ENCODE peak calls at places on chromosomes 13 and 19, in seven cellular contexts. V, P, A, I, E, Q and M are unnamed samples.
A peak's percentile ranks its signal among the peaks of the same experiment; 100 is the strongest.

GRCh38 chr13:39941236-39941635 is 285.8 kb downstream of the COG6 start:
- DNase-seq in V (no peak), P (no peak), A (no peak), I (no peak), E (no peak), Q (no peak), M (no peak)

GRCh38 chr13:37175996-37176395 is 70.5 kb upstream of the CSNK1A1L start:
- DNase-seq in V (no peak), P (no peak), A (no peak), I (no peak), E (no peak), Q (peak; percentile 49), M (peak; percentile 6)

GRCh38 chr13:70747305-70747704 is 639.1 kb upstream of the KLHL1 start:
- DNase-seq in V (no peak), P (no peak), A (no peak), I (no peak), E (no peak), Q (no peak), M (no peak)

GRCh38 chr13:23868521-23868920 is 20.7 kb downstream of the MIPEP start:
- DNase-seq in V (no peak), P (no peak), A (no peak), I (no peak), E (no peak), Q (peak; percentile 51), M (peak; percentile 27)

GRCh38 chr13:40069173-40070044 is 413.9 kb downstream of the COG6 start:
- DNase-seq in V (peak; percentile 39), P (peak; percentile 75), A (peak; percentile 79), I (peak; percentile 36), E (peak; percentile 81), Q (peak; percentile 77), M (peak; percentile 58)

GRCh38 chr13:83824561-83824960 is 57.7 kb downstream of the SLITRK1 start:
- DNase-seq in V (no peak), P (peak; percentile 49), A (no peak), I (no peak), E (no peak), Q (no peak), M (no peak)

GRCh38 chr13:41267106-41267505 is 3.7 kb upstream of the MTRF1 start:
- DNase-seq in V (no peak), P (no peak), A (no peak), I (no peak), E (no peak), Q (no peak), M (peak; percentile 37)

GRCh38 chr19:45100202-45100600 is 7.2 kb downstream of the PPP1R37 start:
- DNase-seq in V (no peak), P (no peak), A (no peak), I (no peak), E (no peak), Q (no peak), M (no peak)

GRCh38 chr19:16876904-16877361 is 11.9 kb upstream of the F2RL3 start:
- DNase-seq in V (no peak), P (no peak), A (no peak), I (no peak), E (no peak), Q (no peak), M (peak; percentile 83)

GRCh38 chr19:39400997-39401548 is 5.6 kb upstream of the ZFP36 start:
- DNase-seq in V (no peak), P (no peak), A (no peak), I (no peak), E (no peak), Q (no peak), M (no peak)

GRCh38 chr13:23140492-23140891 is 40.3 kb upstream of the SGCG start:
- DNase-seq in V (no peak), P (no peak), A (no peak), I (no peak), E (no peak), Q (peak; percentile 13), M (no peak)

GRCh38 chr13:65917731-65918130 is 1312.4 kb downstream of the PCDH9 start:
- DNase-seq in V (no peak), P (no peak), A (no peak), I (no peak), E (no peak), Q (no peak), M (no peak)

GRCh38 chr13:56351041-56351440 is 789.7 kb upstream of the PRR20A start:
- DNase-seq in V (no peak), P (no peak), A (no peak), I (no peak), E (no peak), Q (no peak), M (peak; percentile 19)

GRCh38 chr19:19774354-19775033 is 41.6 kb upstream of the ZNF14 start:
- DNase-seq in V (no peak), P (no peak), A (no peak), I (no peak), E (no peak), Q (no peak), M (no peak)

GRCh38 chr19:44512326-44513298 is 12.3 kb upstream of the ZNF180 start:
- DNase-seq in V (no peak), P (no peak), A (peak; percentile 66), I (peak; percentile 64), E (no peak), Q (peak; percentile 62), M (peak; percentile 37)

GRCh38 chr13:102770435-102770834 is 3.2 kb downstream of the TEX30 start:
- DNase-seq in V (peak; percentile 1), P (no peak), A (no peak), I (peak; percentile 6), E (no peak), Q (no peak), M (no peak)

GRCh38 chr19:44637390-44637764 is 6.3 kb upstream of the PVR start:
- DNase-seq in V (no peak), P (no peak), A (no peak), I (no peak), E (no peak), Q (no peak), M (no peak)

GRCh38 chr13:107395927-107396757 is 819.2 kb downstream of the LIG4 start:
- DNase-seq in V (no peak), P (no peak), A (no peak), I (no peak), E (no peak), Q (no peak), M (no peak)

GRCh38 chr19:887072-887471 is 5.9 kb downstream of the MED16 start:
- DNase-seq in V (no peak), P (peak; percentile 79), A (peak; percentile 39), I (no peak), E (no peak), Q (no peak), M (peak; percentile 54)

GRCh38 chr19:4597975-4598671 is 38.6 kb upstream of the SEMA6B start:
- DNase-seq in V (peak; percentile 63), P (no peak), A (peak; percentile 92), I (peak; percentile 74), E (no peak), Q (peak; percentile 63), M (no peak)

GRCh38 chr13:111215081-111216047 is 100.3 kb downstream of the ARHGEF7 start:
- DNase-seq in V (no peak), P (no peak), A (no peak), I (no peak), E (peak; percentile 52), Q (no peak), M (no peak)

GRCh38 chr13:21549633-21550032 is 54.3 kb downstream of the MICU2 start:
- DNase-seq in V (no peak), P (no peak), A (no peak), I (no peak), E (no peak), Q (no peak), M (no peak)

GRCh38 chr19:1247747-1248453 is 483 bp upstream of the MIDN start:
- DNase-seq in V (no peak), P (no peak), A (peak; percentile 57), I (no peak), E (peak; percentile 42), Q (no peak), M (peak; percentile 79)

GRCh38 chr19:16070366-16070990 is 5.8 kb upstream of the TPM4 start:
- DNase-seq in V (no peak), P (no peak), A (no peak), I (no peak), E (no peak), Q (no peak), M (peak; percentile 82)

GRCh38 chr13:72204291-72204690 is 337.3 kb upstream of the DACH1 start:
- DNase-seq in V (no peak), P (no peak), A (no peak), I (no peak), E (no peak), Q (no peak), M (peak; percentile 71)

GRCh38 chr19:14516746-14517438 is 1.3 kb downstream of the DNAJB1 start:
- DNase-seq in V (no peak), P (no peak), A (no peak), I (no peak), E (no peak), Q (no peak), M (no peak)

GRCh38 chr13:20148501-20149183 is 12.2 kb downstream of the GJA3 start:
- DNase-seq in V (no peak), P (no peak), A (no peak), I (no peak), E (no peak), Q (no peak), M (no peak)

GRCh38 chr13:88051746-88052482 is 380.7 kb downstream of the SLITRK5 start:
- DNase-seq in V (no peak), P (no peak), A (no peak), I (no peak), E (no peak), Q (no peak), M (no peak)

GRCh38 chr13:30759748-30760147 is 24.4 kb downstream of the ALOX5AP start:
- DNase-seq in V (no peak), P (no peak), A (no peak), I (no peak), E (no peak), Q (no peak), M (no peak)

GRCh38 chr13:24270639-24271131 is 38.7 kb upstream of the C1QTNF9 start:
- DNase-seq in V (no peak), P (peak; percentile 87), A (no peak), I (peak; percentile 52), E (peak; percentile 78), Q (peak; percentile 69), M (peak; percentile 26)

GRCh38 chr19:17209126-17210036 is 5.8 kb upstream of the USE1 start:
- DNase-seq in V (no peak), P (no peak), A (peak; percentile 91), I (peak; percentile 56), E (no peak), Q (peak; percentile 66), M (peak; percentile 59)

GRCh38 chr19:49019242-49019932 is 2.5 kb upstream of the LHB start:
- DNase-seq in V (peak; percentile 74), P (no peak), A (peak; percentile 57), I (peak; percentile 94), E (no peak), Q (no peak), M (no peak)

GRCh38 chr19:40625406-40626120 is 24.4 kb downstream of the LTBP4 start:
- DNase-seq in V (no peak), P (no peak), A (no peak), I (no peak), E (no peak), Q (no peak), M (no peak)

GRCh38 chr13:110327036-110327790 is 20.1 kb downstream of the COL4A2 start:
- DNase-seq in V (no peak), P (no peak), A (no peak), I (no peak), E (no peak), Q (no peak), M (no peak)

GRCh38 chr13:101941095-101941777 is 460.6 kb downstream of the FGF14 start:
- DNase-seq in V (no peak), P (no peak), A (no peak), I (no peak), E (no peak), Q (peak; percentile 23), M (no peak)

GRCh38 chr13:67390462-67391093 is 160.4 kb upstream of the PCDH9 start:
- DNase-seq in V (no peak), P (no peak), A (no peak), I (no peak), E (no peak), Q (peak; percentile 6), M (peak; percentile 36)

GRCh38 chr13:49652691-49653305 is 24.5 kb downstream of the ARL11 start:
- DNase-seq in V (peak; percentile 38), P (no peak), A (peak; percentile 45), I (peak; percentile 64), E (no peak), Q (peak; percentile 70), M (peak; percentile 58)

GRCh38 chr13:53249236-53249635 is 220.6 kb downstream of the OLFM4 start:
- DNase-seq in V (no peak), P (no peak), A (no peak), I (no peak), E (no peak), Q (no peak), M (no peak)